ENCODE peak calls at places on chromosomes 6 and 20, in ten cellular contexts. A is tibial artery, J is A549, F is brain microvascular endothelial cell, U is GM06990, Z is epithelial cell of esophagus, H is upper lobe of right lung, X is right lobe of liver, N is cardiac muscle cell, P is thyroid gland. M is an unnamed sample.

GRCh38 chr6:103122766-103123601 is 1729.5 kb downstream of the GRIK2 start:
- DNase-seq in J (no peak), X (peak), F (peak), H (peak), U (no peak), P (peak), N (peak), Z (peak), A (peak), M (peak)

GRCh38 chr6:18187701-18188100 is 32.5 kb downstream of the KDM1B start:
- DNase-seq in F (no peak), X (no peak), J (no peak), P (peak), N (no peak), A (no peak), U (no peak), H (no peak), Z (no peak), M (no peak)

GRCh38 chr6:53032853-53033252 is 32.4 kb upstream of the FBXO9 start:
- DNase-seq in A (no peak), P (no peak), Z (peak), N (no peak), J (no peak), X (no peak), F (no peak), U (no peak), H (no peak), M (no peak)

GRCh38 chr20:63519765-63520593 is 586 bp upstream of the PPDPF start:
- DNase-seq in A (peak), Z (peak), J (peak), U (peak), N (no peak), H (peak), F (no peak), P (peak), X (peak), M (peak)

GRCh38 chr6:37940074-37940847 is 120.7 kb downstream of the ZFAND3 start:
- DNase-seq in A (no peak), F (peak), U (no peak), P (peak), X (peak), N (peak), J (no peak), H (no peak), Z (no peak), M (no peak)

GRCh38 chr6:148430897-148431296 is 88.3 kb downstream of the SASH1 start:
- DNase-seq in X (no peak), J (no peak), H (no peak), U (no peak), A (no peak), F (no peak), P (peak), Z (no peak), N (no peak), M (no peak)

GRCh38 chr6:153162646-153163045 is 31.6 kb upstream of the RGS17 start:
- DNase-seq in H (no peak), F (no peak), N (peak), Z (no peak), J (no peak), X (no peak), U (no peak), P (no peak), A (no peak), M (no peak)

GRCh38 chr6:159729598-159729997 is 2.3 kb downstream of the WTAP start:
- DNase-seq in X (no peak), Z (peak), J (no peak), H (no peak), P (peak), F (no peak), N (peak), A (no peak), U (no peak), M (peak)

GRCh38 chr6:14360565-14360964 is 243.0 kb downstream of the CD83 start:
- DNase-seq in Z (no peak), J (no peak), P (no peak), N (no peak), A (no peak), U (no peak), F (no peak), X (no peak), H (no peak), M (no peak)

GRCh38 chr6:41799517-41799916 is 12.0 kb downstream of the TOMM6 start:
- DNase-seq in J (no peak), X (no peak), Z (no peak), N (no peak), P (no peak), F (no peak), U (no peak), A (no peak), H (no peak), M (no peak)

GRCh38 chr6:126337323-126337722 is 2.6 kb upstream of the CENPW start:
- DNase-seq in F (peak), H (no peak), Z (peak), U (no peak), A (no peak), X (peak), N (peak), P (no peak), J (no peak), M (no peak)

GRCh38 chr6:70841115-70841514 is 115.7 kb downstream of the B3GAT2 start:
- DNase-seq in U (no peak), H (no peak), X (no peak), P (no peak), N (no peak), A (no peak), Z (no peak), J (no peak), F (no peak), M (no peak)

GRCh38 chr20:10710995-10711775 is 37.4 kb upstream of the JAG1 start:
- DNase-seq in H (no peak), N (no peak), F (no peak), X (peak), U (no peak), J (peak), P (no peak), A (no peak), Z (no peak), M (no peak)

GRCh38 chr20:19757487-19757972 is 528 bp upstream of the RIN2 start:
- DNase-seq in X (peak), Z (peak), H (peak), N (peak), P (peak), U (no peak), J (peak), A (peak), F (peak), M (no peak)

GRCh38 chr6:157823001-157823522 is at the start of gene SNX9:
- DNase-seq in A (peak), P (peak), Z (peak), X (peak), H (peak), U (peak), J (peak), F (no peak), N (peak), M (peak)

GRCh38 chr6:3848925-3849605 is at the start of gene FAM50B:
- DNase-seq in F (peak), P (peak), Z (peak), X (peak), H (peak), J (peak), A (peak), U (peak), N (peak), M (peak)

GRCh38 chr6:35293681-35294080 is 3.9 kb upstream of the DEF6 start:
- DNase-seq in Z (no peak), J (no peak), F (no peak), P (no peak), H (no peak), A (peak), N (no peak), X (no peak), U (no peak), M (no peak)

GRCh38 chr6:119147101-119148053 is 68.9 kb upstream of the FAM184A start:
- DNase-seq in A (peak), U (peak), P (no peak), J (peak), F (peak), N (peak), Z (peak), X (no peak), H (peak), M (peak)

GRCh38 chr20:38219006-38219950 is 41.3 kb downstream of the KIAA1755 start:
- DNase-seq in X (no peak), N (no peak), A (peak), P (no peak), F (no peak), Z (no peak), U (no peak), J (no peak), H (peak), M (no peak)

GRCh38 chr20:63093966-63094766 is 87.4 kb upstream of the BHLHE23 start:
- DNase-seq in P (no peak), X (peak), H (peak), F (no peak), N (no peak), U (no peak), J (no peak), A (peak), Z (no peak), M (no peak)

GRCh38 chr6:42727084-42727601 is 4.7 kb upstream of the PRPH2 start:
- DNase-seq in U (peak), X (no peak), F (no peak), Z (no peak), H (peak), A (no peak), N (peak), P (no peak), J (no peak), M (peak)

GRCh38 chr6:96469312-96469711 is 52.3 kb upstream of the UFL1 start:
- DNase-seq in Z (no peak), X (no peak), U (no peak), F (no peak), J (no peak), A (no peak), N (no peak), H (no peak), P (no peak), M (no peak)

GRCh38 chr6:157106487-157106886 is 216.8 kb downstream of the TMEM242 start:
- DNase-seq in J (peak), H (no peak), Z (peak), U (no peak), X (no peak), A (no peak), F (peak), N (no peak), P (no peak), M (no peak)

GRCh38 chr20:17339000-17339399 is 112.2 kb downstream of the PCSK2 start:
- DNase-seq in J (no peak), H (no peak), P (no peak), U (no peak), A (no peak), F (no peak), N (no peak), X (no peak), Z (no peak), M (no peak)

GRCh38 chr6:90003069-90003800 is 109.0 kb downstream of the GJA10 start:
- DNase-seq in U (no peak), A (no peak), P (no peak), H (no peak), F (no peak), J (no peak), N (no peak), Z (peak), X (no peak), M (no peak)

GRCh38 chr20:34537651-34538050 is 20.9 kb upstream of the MAP1LC3A start:
- DNase-seq in X (no peak), Z (no peak), N (no peak), J (no peak), U (no peak), A (no peak), F (no peak), H (no peak), P (no peak), M (no peak)

GRCh38 chr20:60228255-60228654 is 270.0 kb downstream of the CDH26 start:
- DNase-seq in P (no peak), N (no peak), U (no peak), Z (peak), F (no peak), A (no peak), X (no peak), H (peak), J (no peak), M (peak)

GRCh38 chr20:36305602-36306556 is at the start of gene DLGAP4:
- DNase-seq in Z (no peak), X (no peak), J (no peak), A (no peak), F (no peak), H (peak), P (no peak), N (no peak), U (no peak), M (no peak)

GRCh38 chr6:89413006-89413400 is 930 bp upstream of the RRAGD start:
- DNase-seq in F (no peak), P (peak), H (no peak), N (no peak), U (no peak), X (no peak), Z (peak), J (no peak), A (no peak), M (no peak)

GRCh38 chr6:88376759-88377387 is 210.7 kb upstream of the CNR1 start:
- DNase-seq in A (no peak), P (no peak), X (no peak), U (no peak), N (peak), Z (no peak), F (peak), H (no peak), J (no peak), M (no peak)

DNA sequence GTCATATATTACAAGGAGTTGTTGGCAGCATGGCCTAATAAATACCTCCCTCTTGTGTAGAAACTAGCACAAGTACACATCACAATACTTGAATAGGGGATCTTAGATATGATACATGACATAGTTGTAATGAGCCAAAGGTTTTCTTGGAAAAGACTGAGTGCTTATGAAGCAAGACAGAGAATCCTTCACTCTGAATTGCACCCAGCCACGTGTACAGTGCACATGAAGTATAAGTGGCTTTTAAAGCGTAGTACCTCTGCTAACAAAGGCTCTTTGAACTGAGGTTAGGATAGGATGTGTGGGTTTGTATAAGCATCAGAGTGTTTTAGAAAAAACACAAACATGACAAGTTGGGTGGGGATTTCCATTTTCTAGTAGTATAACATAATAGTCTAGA is 145.5 kb upstream of the STMND1 start:
- DNase-seq in Z (no peak), J (no peak), N (peak), F (no peak), P (peak), H (no peak), X (no peak), A (no peak), U (no peak), M (no peak)
- TF ChIP-seq CTCF in Z (no peak), J (no peak), N (no peak), F (no peak), P (no peak), H (no peak), X (no peak), A (no peak), U (no peak), M (no peak)

DNA sequence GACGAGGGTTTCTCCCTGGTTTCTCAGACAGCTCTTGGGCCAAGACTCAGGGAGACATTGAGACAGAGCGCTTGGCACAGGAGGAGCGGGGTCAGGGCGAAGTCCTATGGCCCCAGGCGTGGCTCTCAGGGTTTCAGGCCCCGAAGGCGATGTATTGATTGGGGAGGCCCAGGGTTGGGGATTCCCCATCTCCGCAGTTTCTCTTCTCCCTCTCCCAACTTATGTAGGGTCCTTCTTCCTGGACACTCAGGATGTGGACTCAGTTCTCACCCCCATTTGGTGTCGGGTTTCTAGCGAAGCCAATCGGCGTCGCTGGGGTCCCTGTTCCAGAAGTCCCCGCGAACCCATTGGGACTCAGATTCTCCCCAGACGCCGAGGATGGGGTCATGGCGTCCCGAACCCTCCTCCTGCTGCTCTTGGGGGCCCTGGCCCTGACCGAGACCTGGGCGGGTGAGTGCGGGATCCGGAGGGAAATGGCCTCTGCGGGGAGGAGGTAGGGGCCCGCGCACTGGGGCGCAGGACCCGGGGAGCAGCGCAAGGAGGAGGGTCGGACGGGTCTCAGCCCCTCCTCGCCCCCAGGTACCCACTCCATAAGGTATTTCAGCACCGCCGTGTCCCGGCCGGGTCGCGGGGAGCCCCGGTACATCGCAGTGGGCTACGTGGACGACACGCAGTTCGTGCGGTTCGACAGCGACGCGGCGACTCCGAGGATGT is 16.1 kb upstream of the HLA-A start:
- DNase-seq in P (no peak), N (peak), U (peak), Z (peak), F (no peak), X (no peak), H (peak), A (no peak), J (no peak), M (peak)
- H3K4me3 ChIP-seq in P (peak), N (no peak), U (peak), Z (peak), F (peak), X (peak), H (peak), A (peak), J (peak), M (no peak)

GRCh38 chr20:4230185-4230584 is 214.8 kb upstream of the RNF24 start:
- DNase-seq in J (no peak), P (no peak), U (no peak), H (no peak), F (no peak), A (no peak), N (no peak), X (no peak), Z (no peak), M (no peak)

GRCh38 chr20:4225778-4226177 is 210.4 kb upstream of the RNF24 start:
- DNase-seq in J (no peak), U (no peak), F (peak), A (no peak), N (peak), H (no peak), Z (peak), X (no peak), P (no peak), M (no peak)

GRCh38 chr20:4226330-4227084 is 211.1 kb upstream of the RNF24 start:
- DNase-seq in H (no peak), N (no peak), P (no peak), X (no peak), A (no peak), J (no peak), F (no peak), Z (no peak), U (no peak), M (no peak)

GRCh38 chr20:4229415-4229814 is 214.1 kb upstream of the RNF24 start:
- DNase-seq in Z (no peak), X (no peak), N (no peak), H (no peak), U (no peak), J (no peak), F (no peak), P (no peak), A (no peak), M (no peak)

DNA sequence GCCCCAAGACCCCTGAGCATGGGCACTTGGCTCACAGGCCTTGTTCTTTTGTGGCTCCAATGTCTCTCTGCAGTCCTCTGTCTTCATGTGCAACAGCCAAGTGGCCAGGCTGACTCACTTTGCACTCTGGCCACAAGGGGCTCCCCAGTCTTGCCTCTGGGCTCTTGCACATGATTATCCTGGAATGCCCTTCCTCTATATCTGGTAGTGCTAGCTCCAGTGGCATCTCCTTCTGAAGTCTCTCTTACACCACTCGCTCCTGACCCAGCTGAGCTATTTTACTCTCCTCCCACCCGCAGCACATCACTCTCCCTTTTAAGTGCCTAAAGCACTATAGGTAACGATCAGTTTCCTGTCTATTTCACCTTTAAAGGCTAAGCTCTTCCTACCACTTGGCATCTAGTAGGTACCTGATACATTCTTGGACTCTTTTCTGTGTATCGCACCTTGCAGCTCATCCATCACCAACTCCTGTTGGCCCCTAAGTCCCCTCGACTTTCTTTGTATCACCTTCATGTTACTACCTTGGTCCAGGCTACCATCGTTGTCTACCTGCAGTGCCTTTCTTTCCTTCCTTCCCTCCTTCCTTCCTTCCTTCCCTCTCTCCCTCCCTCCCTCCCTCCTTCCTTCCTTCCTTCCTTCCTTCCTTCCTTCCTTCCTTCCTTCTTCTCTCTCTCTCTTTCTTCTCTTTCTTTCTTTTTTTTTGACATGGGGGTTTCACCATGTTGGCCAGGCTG is 211.9 kb upstream of the RNF24 start:
- DNase-seq in N (peak), P (no peak), H (no peak), U (no peak), J (peak), F (peak), Z (peak), A (no peak), X (no peak), M (peak)
- TF ChIP-seq CTCF in N (peak), P (no peak), H (peak), U (peak), J (peak), F (peak), Z (peak), A (no peak), X (peak), M (peak)

GRCh38 chr6:149586149-149586548 is 20.0 kb downstream of the GINM1 start:
- DNase-seq in Z (no peak), N (no peak), J (no peak), F (no peak), H (no peak), P (no peak), X (no peak), A (no peak), U (no peak), M (no peak)
- H3K4me3 ChIP-seq in Z (no peak), N (no peak), J (no peak), F (no peak), H (no peak), P (no peak), X (no peak), A (no peak), U (no peak), M (no peak)

GRCh38 chr6:81241717-81242116 is 510.8 kb downstream of the TENT5A start:
- DNase-seq in P (no peak), Z (peak), N (peak), U (no peak), A (no peak), F (no peak), J (peak), H (no peak), X (no peak), M (peak)
- TF ChIP-seq CTCF in P (no peak), Z (peak), N (peak), U (no peak), A (peak), F (peak), J (no peak), H (peak), X (peak), M (peak)